ENCODE peak calls at places on chromosomes 12 and 14, in four cellular contexts. V is H9, X is trophoblast cell, Q is H1. U is an unnamed sample.

GRCh38 chr12:96136129-96136528 is 58.0 kb upstream of the ELK3 start:
- DNase-seq in X (no peak), Q (no peak), V (no peak), U (peak; percentile 74)

GRCh38 chr14:21924479-21924878 is 250.9 kb upstream of the OR4E1 start:
- DNase-seq in X (no peak), V (peak; percentile 46), Q (no peak), U (peak; percentile 50)

GRCh38 chr14:92603309-92604257 is 90.0 kb downstream of the RIN3 start:
- DNase-seq in V (no peak), X (no peak), Q (no peak), U (peak; percentile 22)

GRCh38 chr12:123532808-123533649 is 490 bp downstream of the RILPL1 start:
- DNase-seq in Q (peak; percentile 77), V (peak; percentile 66), X (peak; percentile 65), U (peak; percentile 65)

GRCh38 chr14:68685419-68686211 is 107.3 kb downstream of the ZFP36L1 start:
- DNase-seq in V (no peak), X (peak; percentile 91), Q (no peak), U (peak; percentile 72)

GRCh38 chr12:114368685-114369084 is 37.3 kb downstream of the TBX5 start:
- DNase-seq in V (no peak), X (no peak), Q (no peak), U (no peak)

GRCh38 chr12:15651381-15651780 is 137.8 kb downstream of the EPS8 start:
- DNase-seq in V (no peak), Q (no peak), X (no peak), U (no peak)

GRCh38 chr12:113333877-113334785 is 778 bp downstream of the SLC8B1 start:
- DNase-seq in V (no peak), X (no peak), Q (no peak), U (no peak)

GRCh38 chr14:82911930-82912329 is 1378.3 kb upstream of the SEL1L start:
- DNase-seq in Q (no peak), V (no peak), X (no peak), U (peak; percentile 13)

GRCh38 chr12:58159941-58160340 is 218.6 kb downstream of the ATP23 start:
- DNase-seq in V (no peak), Q (no peak), X (no peak), U (no peak)

GRCh38 chr14:99345472-99345871 is 73.5 kb upstream of the BCL11B start:
- DNase-seq in X (no peak), V (no peak), Q (no peak), U (no peak)

GRCh38 chr14:28629328-28630004 is 137.1 kb upstream of the FOXG1 start:
- DNase-seq in X (no peak), Q (no peak), V (no peak), U (no peak)

GRCh38 chr14:90301580-90302181 is 30.1 kb downstream of the NRDE2 start:
- DNase-seq in V (no peak), X (no peak), Q (no peak), U (peak; percentile 37)

GRCh38 chr12:24928131-24928530 is 20.8 kb downstream of the BCAT1 start:
- DNase-seq in Q (no peak), V (no peak), X (no peak), U (no peak)
- H3K79me2 ChIP-seq in Q (peaks cover 4% of the 10 kb centered on the region), V (peaks cover 25% of the 10 kb centered on the region), X (peaks cover under 1% of the 10 kb centered on the region), U (peaks cover 60% of the 10 kb centered on the region)

DNA sequence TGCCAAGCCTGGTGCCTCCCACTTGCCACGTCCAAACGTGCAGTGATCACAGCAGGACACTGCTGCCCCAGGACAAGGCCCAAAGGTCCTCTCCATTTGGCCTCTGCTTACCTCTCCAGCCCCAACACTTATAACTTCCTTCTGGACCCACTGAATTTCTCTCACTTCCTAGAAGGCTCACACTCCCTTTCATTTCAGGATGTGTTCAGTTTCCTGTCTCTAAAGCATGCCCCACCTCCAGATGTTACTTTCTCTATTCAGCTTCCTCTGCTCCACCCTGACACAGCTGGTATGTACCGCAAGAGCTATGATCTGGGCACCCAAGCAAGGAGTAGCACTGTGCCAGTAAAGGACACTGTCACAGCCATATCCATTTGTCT is 33.0 kb downstream of the CDKL1 start:
- DNase-seq in Q (no peak), X (no peak), V (no peak), U (no peak)
- H4K8ac ChIP-seq in Q (peak overlapping the region; percentile 7), X (no peak overlapping the region), V (no peak overlapping the region), U (no peak overlapping the region)

DNA sequence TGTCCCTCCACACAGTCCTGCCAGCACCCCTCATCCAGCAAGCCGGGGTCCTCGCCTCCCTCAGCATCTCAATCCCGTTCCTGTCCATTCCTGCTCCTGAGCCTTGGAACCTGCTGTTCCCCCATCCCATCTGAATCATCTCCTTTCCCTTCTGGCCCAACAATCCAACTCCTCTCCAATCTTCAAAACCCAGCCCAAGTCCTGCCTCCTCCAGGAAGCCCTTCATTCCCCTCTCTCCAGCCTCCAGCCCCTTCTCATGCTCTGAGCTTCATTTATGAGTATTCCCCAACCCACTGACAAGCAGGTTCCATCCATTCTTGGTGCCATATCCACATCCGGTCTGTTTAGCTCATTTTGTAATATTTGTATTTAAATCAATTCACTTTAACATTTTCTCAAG is 128.1 kb downstream of the RIMBP2 start:
- DNase-seq in Q (no peak), V (no peak), X (no peak), U (no peak)
- H3K9ac ChIP-seq in Q (no peak overlapping the region), V (no peak overlapping the region), X (no peak overlapping the region), U (no peak overlapping the region)

GRCh38 chr14:96354246-96354645 is 8.9 kb downstream of the ATG2B start:
- DNase-seq in X (no peak), Q (no peak), V (no peak), U (no peak)
- H3K79me2 ChIP-seq in X (no peaks in the 10 kb centered on the region), Q (no peaks in the 10 kb centered on the region), V (peaks cover 4% of the 10 kb centered on the region), U (peaks cover 2% of the 10 kb centered on the region)

DNA sequence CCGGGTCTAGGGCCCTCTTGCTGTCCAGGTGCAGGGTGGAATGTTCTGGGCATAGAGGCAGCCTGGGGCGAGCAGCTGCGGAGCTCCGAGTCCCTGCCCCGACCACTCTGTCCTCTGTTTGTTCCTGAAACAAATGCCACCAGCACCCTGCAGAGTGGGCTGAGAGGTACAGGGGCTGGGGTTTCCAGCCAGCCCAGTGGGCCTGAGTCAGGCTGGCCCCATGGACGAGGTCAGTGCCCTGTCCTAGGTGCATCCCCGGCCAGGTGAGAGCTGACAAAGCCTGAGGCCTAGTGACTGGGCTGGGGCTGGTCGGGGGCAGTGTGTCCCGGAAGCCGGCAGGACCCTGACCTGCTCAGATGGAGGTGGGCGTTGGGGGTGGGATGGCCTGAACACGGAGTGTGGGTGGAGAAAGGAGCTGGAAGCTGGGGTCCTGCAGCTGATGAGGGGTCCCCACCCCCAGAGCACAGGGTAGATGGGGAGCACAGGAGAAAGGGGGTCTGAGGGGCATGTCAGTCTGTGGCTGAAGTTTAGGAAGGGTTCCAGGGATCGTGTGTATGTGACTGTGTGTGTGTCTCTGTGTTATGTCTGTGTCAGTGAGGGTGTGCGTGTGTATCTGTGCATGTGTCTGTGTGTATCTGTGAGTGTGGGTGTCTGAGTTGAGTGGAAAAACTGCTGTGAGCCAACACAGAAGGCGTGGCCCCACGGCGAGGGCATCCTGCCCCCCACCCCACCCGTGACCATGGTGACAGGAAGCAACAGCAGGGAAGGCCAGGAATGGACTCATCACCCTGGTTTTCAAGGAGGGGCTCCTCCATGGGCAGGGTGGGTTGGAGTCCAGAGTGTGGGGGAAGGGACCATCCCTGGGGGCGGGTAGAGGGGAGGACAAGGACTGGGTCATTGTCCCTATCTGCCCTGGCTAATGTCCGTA is 2.4 kb upstream of the CRIP1 start:
- DNase-seq in V (no peak), X (peak; percentile 70), Q (peak; percentile 42), U (no peak)
- H4K8ac ChIP-seq in V (no peak overlapping the region), X (no peak overlapping the region), Q (no peak overlapping the region), U (no peak overlapping the region)

DNA sequence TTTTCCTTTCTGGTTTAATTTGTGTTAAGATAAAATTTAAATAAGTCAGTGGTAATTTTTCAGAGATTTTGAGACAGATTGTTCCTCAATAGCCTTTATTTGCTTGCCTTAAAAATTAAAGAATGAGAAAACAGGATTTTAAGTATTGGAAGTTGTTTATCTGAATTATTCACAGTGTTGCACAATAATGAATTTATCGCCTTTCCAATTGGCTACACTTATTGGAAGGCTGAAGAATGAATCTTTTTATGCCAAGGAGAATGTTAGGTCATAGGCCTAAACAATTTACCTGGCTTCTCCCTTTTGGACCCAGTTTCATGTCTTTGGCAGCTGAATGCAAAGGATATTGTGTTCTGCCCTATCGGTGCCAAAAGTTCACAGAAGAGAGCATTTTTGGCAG is 250.2 kb downstream of the NPAS3 start:
- DNase-seq in X (no peak), V (no peak), Q (no peak), U (no peak)
- H3K9ac ChIP-seq in X (no peak overlapping the region), V (no peak overlapping the region), Q (no peak overlapping the region), U (no peak overlapping the region)

GRCh38 chr12:53199700-53200099 is 7.4 kb downstream of the ITGB7 start:
- DNase-seq in X (no peak), V (no peak), Q (no peak), U (no peak)
- H3K79me2 ChIP-seq in X (no peaks in the 10 kb centered on the region), V (no peaks in the 10 kb centered on the region), Q (no peaks in the 10 kb centered on the region), U (no peaks in the 10 kb centered on the region)

GRCh38 chr12:56158926-56159461 is 835 bp downstream of the MYL6 start:
- DNase-seq in Q (peak; percentile 66), V (peak; percentile 86), X (peak; percentile 57), U (peak; percentile 89)

GRCh38 chr12:56159482-56160105 is 1.4 kb downstream of the MYL6 start:
- DNase-seq in X (no peak), Q (no peak), V (no peak), U (no peak)

GRCh38 chr12:56161677-56162351 is 3.7 kb downstream of the MYL6 start:
- DNase-seq in Q (no peak), V (no peak), X (no peak), U (peak; percentile 19)

GRCh38 chr12:56160894-56161667 is 2.9 kb downstream of the MYL6 start:
- DNase-seq in Q (no peak), V (no peak), X (no peak), U (peak; percentile 3)

GRCh38 chr12:56160160-56160763 is 2.1 kb downstream of the MYL6 start:
- DNase-seq in Q (no peak), X (peak; percentile 40), V (no peak), U (peak; percentile 21)
- H4K8ac ChIP-seq in Q (no peak overlapping the region), X (no peak overlapping the region), V (no peak overlapping the region), U (no peak overlapping the region)

GRCh38 chr14:79281244-79282199 is 929.8 kb downstream of the DIO2 start:
- DNase-seq in Q (peak; percentile 46), V (no peak), X (no peak), U (peak; percentile 65)

GRCh38 chr14:79279645-79280399 is 931.5 kb downstream of the DIO2 start:
- DNase-seq in X (peak; percentile 17), V (peak; percentile 35), Q (no peak), U (peak; percentile 43)

GRCh38 chr14:79280400-79280670 is 931.0 kb downstream of the DIO2 start:
- DNase-seq in V (no peak), X (no peak), Q (no peak), U (no peak)

DNA sequence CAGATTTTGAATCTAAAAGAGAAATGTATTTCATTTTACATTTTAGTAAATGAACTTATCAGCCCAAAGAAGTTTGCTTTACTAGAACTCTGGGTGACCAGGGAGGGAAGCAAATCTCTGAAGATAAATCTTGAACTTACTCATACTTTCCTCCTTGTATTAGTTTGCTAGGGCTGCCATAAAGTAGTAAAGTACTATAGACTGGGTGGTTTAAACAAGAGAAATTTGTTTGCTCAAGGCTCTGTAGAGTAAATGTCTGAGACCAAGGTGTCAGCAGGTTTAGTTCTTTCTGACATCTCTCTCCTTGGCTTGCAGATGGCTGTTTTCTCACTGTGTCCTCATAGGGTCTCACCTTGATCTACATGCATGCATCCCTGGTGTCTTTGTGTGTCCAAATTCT is 926.0 kb downstream of the DIO2 start:
- DNase-seq in V (no peak), Q (no peak), X (no peak), U (no peak)
- H3K9ac ChIP-seq in V (no peak overlapping the region), Q (no peak overlapping the region), X (no peak overlapping the region), U (no peak overlapping the region)

GRCh38 chr12:50620975-50621360 is 116.2 kb downstream of the DIP2B start:
- DNase-seq in X (no peak), V (no peak), Q (no peak), U (no peak)
- H3K79me2 ChIP-seq in X (peaks cover 13% of the 10 kb centered on the region), V (peaks cover 3% of the 10 kb centered on the region), Q (no peaks in the 10 kb centered on the region), U (peaks cover 4% of the 10 kb centered on the region)

U was measured in mesendoderm.